ENCODE peak calls at places on chromosome 20, in seven cellular contexts. W, F, Y, T, G, C and Q are unnamed samples.

GRCh38 chr20:11329271-11329670 is 588.4 kb upstream of the BTBD3 start:
- DNase-seq in T (no peak), Y (no peak), F (no peak), W (no peak), C (peak), G (no peak), Q (no peak)

GRCh38 chr20:36745234-36745926 is 510 bp downstream of the NDRG3 start:
- DNase-seq in F (peak), W (peak), Y (peak), C (peak), G (peak), T (peak), Q (peak)

GRCh38 chr20:37351689-37352610 is 6.0 kb downstream of the SRC start:
- DNase-seq in G (no peak), C (no peak), F (no peak), Y (no peak), T (no peak), W (peak), Q (no peak)

GRCh38 chr20:47296950-47297349 is 59.5 kb downstream of the ZMYND8 start:
- DNase-seq in T (no peak), Y (no peak), C (no peak), G (no peak), W (no peak), F (no peak), Q (peak)

GRCh38 chr20:36623444-36623843 is 17.9 kb downstream of the RAB5IF start:
- DNase-seq in F (no peak), Y (no peak), G (no peak), C (no peak), T (no peak), W (no peak), Q (no peak)

GRCh38 chr20:13340088-13340487 is 119.0 kb downstream of the ISM1 start:
- DNase-seq in Y (no peak), W (no peak), C (peak), F (no peak), T (no peak), G (no peak), Q (no peak)

GRCh38 chr20:47357296-47358051 is 975 bp upstream of the ZMYND8 start:
- DNase-seq in F (peak), W (peak), G (peak), T (peak), Y (peak), C (peak), Q (peak)

GRCh38 chr20:1108437-1108920 is 9.9 kb upstream of the PSMF1 start:
- DNase-seq in T (peak), G (peak), F (peak), C (peak), Y (peak), W (peak), Q (peak)

GRCh38 chr20:12166053-12166717 is 248.5 kb downstream of the BTBD3 start:
- DNase-seq in C (peak), T (peak), Y (peak), G (peak), F (peak), W (no peak), Q (peak)

GRCh38 chr20:31667315-31668285 is 29.9 kb downstream of the COX4I2 start:
- DNase-seq in T (no peak), Y (no peak), G (no peak), C (no peak), F (no peak), W (no peak), Q (no peak)
- H3K4me3 ChIP-seq in T (no peak), Y (no peak), G (no peak), C (no peak), F (no peak), W (no peak), Q (no peak)

DNA sequence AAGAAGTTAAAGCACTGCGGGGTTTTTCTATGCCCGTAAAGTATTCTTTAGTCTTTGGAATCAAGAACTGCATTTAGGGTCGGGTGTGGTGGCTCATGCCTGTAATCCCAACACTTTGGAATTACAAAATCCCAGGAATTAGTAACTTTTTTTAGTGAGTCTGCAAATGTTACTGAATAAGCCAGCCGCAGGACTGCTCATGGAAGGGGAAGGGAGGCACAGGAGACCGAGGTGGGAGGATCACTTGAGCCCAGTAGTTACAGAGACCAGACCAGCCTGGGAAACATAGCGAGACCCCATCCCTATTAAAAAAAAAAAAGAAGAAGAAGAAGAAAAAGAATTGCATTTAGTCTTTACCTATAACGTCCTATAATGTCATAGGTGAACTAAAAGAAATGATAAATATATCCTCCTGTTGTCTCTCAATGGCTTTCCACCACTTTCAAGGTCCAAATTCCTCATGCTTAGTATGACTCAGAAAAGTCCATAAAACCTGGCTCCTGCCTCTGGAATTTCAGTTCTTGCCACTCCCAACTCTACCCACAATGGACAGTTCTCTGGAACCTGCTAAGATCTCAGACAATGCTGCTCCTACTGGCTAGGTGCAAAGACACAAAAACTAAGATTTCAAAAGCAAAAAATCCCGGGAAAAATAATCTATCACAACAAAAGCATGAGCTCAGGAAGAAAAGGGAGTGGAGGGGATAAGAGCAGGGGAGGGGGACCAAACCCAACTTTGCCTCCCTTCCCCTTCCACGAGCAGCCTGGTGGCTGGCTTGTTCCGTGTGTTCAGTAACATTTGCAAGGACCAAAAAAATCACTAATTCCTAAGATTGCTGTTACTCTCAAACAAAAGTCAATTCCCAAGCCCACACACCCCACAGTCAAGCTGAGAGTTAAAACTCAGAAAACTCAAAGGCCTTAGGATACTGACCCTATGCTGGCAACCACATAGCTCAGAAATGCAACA is 39.0 kb downstream of the B4GALT5 start:
- DNase-seq in Y (no peak), W (no peak), G (no peak), F (peak), T (no peak), C (peak), Q (peak)
- H3K4me3 ChIP-seq in Y (no peak), W (no peak), G (no peak), F (no peak), T (no peak), C (no peak), Q (no peak)

GRCh38 chr20:38873050-38873581 is 53.1 kb upstream of the FAM83D start:
- DNase-seq in T (no peak), G (no peak), F (no peak), Y (no peak), W (no peak), C (no peak), Q (no peak)
- H3K4me3 ChIP-seq in T (no peak), G (no peak), F (no peak), Y (no peak), W (no peak), C (no peak), Q (no peak)

GRCh38 chr20:62363920-62364851 is 2.9 kb downstream of the LAMA5 start:
- DNase-seq in Y (no peak), G (peak), C (no peak), F (peak), W (peak), T (no peak), Q (no peak)
- H3K4me3 ChIP-seq in Y (peak), G (no peak), C (peak), F (no peak), W (peak), T (no peak), Q (no peak)

GRCh38 chr20:50813801-50814200 is 18.9 kb downstream of the BCAS4 start:
- DNase-seq in G (no peak), T (no peak), C (no peak), W (no peak), F (no peak), Y (no peak), Q (no peak)

GRCh38 chr20:50814438-50815161 is 19.7 kb downstream of the BCAS4 start:
- DNase-seq in Y (no peak), G (no peak), W (no peak), F (no peak), T (no peak), C (no peak), Q (no peak)

GRCh38 chr20:50817776-50818172 is 22.9 kb downstream of the BCAS4 start:
- DNase-seq in G (no peak), F (no peak), C (no peak), W (no peak), Y (no peak), T (no peak), Q (no peak)

GRCh38 chr20:50813101-50813643 is 18.3 kb downstream of the BCAS4 start:
- DNase-seq in C (no peak), G (no peak), F (no peak), W (no peak), T (no peak), Y (no peak), Q (no peak)

DNA sequence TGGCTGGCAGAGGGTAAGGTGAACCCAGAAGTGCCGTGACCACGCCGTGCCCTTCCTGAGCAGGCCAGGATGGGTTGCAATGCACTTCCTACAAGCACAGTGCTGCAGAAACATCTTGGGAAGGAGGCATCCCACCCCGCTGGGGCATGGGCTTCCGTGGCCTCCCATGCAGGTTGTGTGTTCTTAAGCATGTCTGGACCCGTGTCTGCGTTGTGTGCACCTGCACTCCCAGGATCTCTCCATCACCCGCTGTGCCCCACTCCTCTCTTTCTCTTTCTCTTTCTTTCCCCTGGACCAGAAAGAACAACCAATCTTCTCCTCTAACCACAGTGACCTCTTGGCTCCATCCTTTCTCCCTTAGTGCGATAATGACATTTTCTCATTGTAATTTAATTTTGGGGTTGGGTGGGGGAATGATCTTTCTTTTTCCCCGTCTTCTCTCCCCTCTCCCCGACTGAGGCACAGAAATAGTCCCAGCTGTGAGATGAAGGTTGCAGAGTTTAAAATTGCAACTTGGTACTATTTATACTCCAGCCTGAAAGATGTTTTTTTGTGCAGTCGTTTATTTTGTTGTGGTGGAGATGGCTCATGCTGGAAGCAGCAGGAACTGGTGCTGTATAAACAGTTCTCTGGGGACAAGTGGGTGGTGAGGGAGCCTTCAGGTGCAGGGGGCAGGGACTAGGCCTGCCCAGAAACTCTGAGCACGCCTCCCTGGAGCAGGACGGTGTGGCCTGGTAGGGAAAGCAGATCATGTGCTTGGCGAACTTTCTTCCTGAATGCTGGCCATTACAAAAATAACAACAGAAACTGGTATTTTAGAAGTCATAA is 20.5 kb downstream of the BCAS4 start:
- DNase-seq in T (no peak), C (peak), W (peak), Y (peak), F (no peak), G (no peak), Q (no peak)
- H3K4me3 ChIP-seq in T (no peak), C (no peak), W (no peak), Y (no peak), F (no peak), G (no peak), Q (no peak)

GRCh38 chr20:64050261-64051032 is 1.0 kb upstream of the SOX18 start:
- DNase-seq in C (no peak), W (no peak), T (no peak), F (no peak), Y (no peak), G (no peak), Q (no peak)

GRCh38 chr20:64047968-64048401 is 1.5 kb downstream of the SOX18 start:
- DNase-seq in W (no peak), C (no peak), G (no peak), T (no peak), F (no peak), Y (no peak), Q (no peak)

GRCh38 chr20:64048402-64049044 is 916 bp downstream of the SOX18 start:
- DNase-seq in F (no peak), T (no peak), W (no peak), Y (no peak), G (no peak), C (no peak), Q (no peak)

GRCh38 chr20:64049887-64050260 is 435 bp upstream of the SOX18 start:
- DNase-seq in F (no peak), W (no peak), T (no peak), G (peak), C (no peak), Y (no peak), Q (no peak)

GRCh38 chr20:64049060-64049886 is at the start of gene SOX18:
- DNase-seq in T (no peak), F (no peak), Y (no peak), G (peak), C (peak), W (no peak), Q (peak)
- H3K4me3 ChIP-seq in T (no peak), F (no peak), Y (peak), G (peak), C (no peak), W (peak), Q (peak)

DNA sequence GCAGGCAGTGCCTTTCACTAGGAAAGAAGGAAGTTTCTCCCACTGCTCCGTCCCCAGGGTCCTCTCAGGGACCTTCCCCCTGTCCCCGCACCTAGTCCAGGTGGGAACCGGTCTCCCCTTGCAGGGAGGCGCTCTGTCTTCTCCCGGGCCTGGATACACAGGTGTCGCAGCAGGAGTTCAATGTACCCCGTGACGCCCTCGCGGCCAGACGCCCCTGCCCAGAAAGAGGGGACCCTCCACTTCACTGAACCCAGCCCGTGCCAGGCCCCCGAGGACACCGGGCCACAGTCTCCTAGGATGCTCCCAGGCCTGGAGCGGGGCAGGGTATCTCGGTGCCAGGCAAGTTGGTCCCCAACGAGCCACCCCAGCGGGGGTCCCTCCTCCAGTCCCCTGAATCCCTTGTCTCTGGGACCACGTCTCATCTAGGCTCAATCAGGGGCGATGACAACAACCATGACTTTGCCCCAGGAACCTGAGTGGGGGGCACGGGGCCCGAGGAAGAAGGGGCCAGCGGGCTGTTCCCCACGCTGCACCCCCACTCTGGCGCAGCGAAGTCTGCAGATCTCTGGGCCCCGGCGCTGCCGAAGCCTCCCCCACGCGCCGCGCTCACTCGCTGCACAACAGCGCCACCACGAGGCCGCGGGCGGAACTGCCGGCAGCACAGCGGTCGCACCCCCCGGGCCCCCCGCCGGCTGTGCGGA is 103.0 kb downstream of the EDN3 start:
- DNase-seq in Y (no peak), C (peak), T (peak), W (peak), G (peak), F (peak), Q (no peak)
- H3K4me3 ChIP-seq in Y (no peak), C (no peak), T (no peak), W (no peak), G (no peak), F (no peak), Q (no peak)

DNA sequence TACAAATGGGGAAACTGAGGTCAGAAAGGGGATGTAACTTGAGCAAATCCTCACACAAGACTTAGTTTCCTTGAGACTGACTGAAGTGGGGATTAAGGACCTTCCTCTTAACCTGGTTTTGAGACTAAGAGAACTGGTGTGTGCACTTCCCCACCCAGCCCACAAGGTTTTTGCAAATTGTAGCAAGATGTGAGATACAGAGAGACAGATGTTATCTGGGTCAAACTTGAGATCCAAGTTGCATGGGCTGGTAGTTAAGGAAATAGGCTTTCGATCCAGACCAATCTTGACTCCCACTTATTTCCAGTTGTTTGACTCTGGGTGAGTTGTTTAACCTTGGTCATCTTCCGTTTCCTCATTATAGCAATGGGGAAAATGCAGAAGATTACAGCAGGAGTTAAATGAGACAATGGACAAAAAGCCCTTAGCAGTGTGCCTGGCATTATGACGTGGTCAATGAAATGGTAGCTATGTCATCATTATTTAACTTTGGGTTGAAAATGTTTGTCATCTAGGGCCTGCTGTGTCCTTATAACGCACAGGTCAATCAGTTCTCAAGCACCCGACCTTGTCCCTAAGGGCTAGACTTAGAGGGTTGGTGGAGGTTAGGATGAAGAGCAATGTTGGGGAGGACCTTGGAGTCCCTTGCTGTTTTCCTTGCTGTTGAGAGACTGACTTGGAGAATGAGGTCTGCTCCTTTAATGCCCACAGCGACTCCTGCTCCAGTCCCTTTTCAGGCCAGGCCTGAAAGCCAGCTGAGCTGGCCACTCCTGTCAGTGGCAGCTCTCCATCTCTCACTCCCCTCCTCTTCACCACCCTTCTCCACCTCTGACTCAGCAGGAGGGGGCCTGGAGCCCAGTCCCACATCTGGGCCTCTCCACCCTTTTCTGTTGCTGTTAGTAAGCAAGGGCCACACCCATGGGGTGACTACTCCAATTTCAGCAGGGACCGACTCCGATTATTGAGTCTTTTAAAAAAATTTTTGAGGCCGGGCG is 1.9 kb downstream of the SNX21 start:
- DNase-seq in C (peak), Y (no peak), T (peak), F (peak), W (no peak), G (peak), Q (peak)
- H3K4me3 ChIP-seq in C (no peak), Y (no peak), T (no peak), F (no peak), W (peak), G (peak), Q (peak)

DNA sequence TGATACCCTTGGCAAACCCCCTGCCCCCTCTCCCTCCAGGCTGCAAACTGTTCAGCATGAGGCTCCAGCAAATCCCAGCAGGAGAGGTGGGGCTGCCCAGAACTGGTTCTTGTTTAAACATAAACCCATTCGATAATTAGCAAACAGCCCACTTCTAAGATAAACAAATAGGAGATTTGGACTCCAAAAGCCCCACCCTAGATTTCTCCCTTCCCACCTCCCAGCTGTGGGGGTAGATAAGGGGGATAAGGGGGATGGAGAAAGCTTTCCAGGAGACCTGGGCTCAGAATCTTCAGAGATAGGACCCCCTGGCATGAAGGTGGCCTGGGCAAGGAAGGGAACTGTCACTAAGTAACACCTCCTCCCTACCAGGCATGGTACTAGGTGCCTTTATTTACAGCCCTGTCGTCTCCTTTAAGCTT is 4.8 kb downstream of the SDC4 start:
- DNase-seq in G (no peak), F (peak), W (peak), C (no peak), T (no peak), Y (peak), Q (no peak)
- H3K4me3 ChIP-seq in G (no peak), F (no peak), W (peak), C (peak), T (no peak), Y (no peak), Q (peak)

GRCh38 chr20:31566658-31567379 is 38.3 kb upstream of the ID1 start:
- DNase-seq in T (no peak), W (no peak), C (peak), F (peak), G (no peak), Y (no peak), Q (no peak)
- H3K4me3 ChIP-seq in T (no peak), W (no peak), C (no peak), F (no peak), G (no peak), Y (no peak), Q (no peak)